ENCODE peak calls at places on chromosomes 13 and 19, in eight cellular contexts. Q, G, X, I, E, H, Z and F are unnamed samples.

GRCh38 chr13:110636701-110637201 is 21.4 kb downstream of the NAXD start:
- DNase-seq in Q (no peak), G (no peak), X (no peak), I (no peak), E (no peak), H (no peak), Z (no peak), F (no peak)

GRCh38 chr19:30360378-30361106 is 11.6 kb upstream of the ZNF536 start:
- DNase-seq in Q (no peak), G (no peak), X (no peak), I (no peak), E (peak), H (no peak), Z (no peak), F (no peak)

GRCh38 chr13:33110713-33111413 is 94.6 kb downstream of the KL start:
- DNase-seq in Q (peak), G (no peak), X (no peak), I (no peak), E (peak), H (no peak), Z (peak), F (no peak)

GRCh38 chr19:46860846-46861690 is at the start of gene ARHGAP35:
- DNase-seq in Q (no peak), G (no peak), X (no peak), I (no peak), E (peak), H (peak), Z (no peak), F (no peak)

GRCh38 chr19:16403151-16403977 is 68.4 kb downstream of the EPS15L1 start:
- DNase-seq in Q (no peak), G (no peak), X (no peak), I (no peak), E (no peak), H (no peak), Z (no peak), F (no peak)

GRCh38 chr19:17944301-17944700 is 11.5 kb downstream of the CCDC124 start:
- DNase-seq in Q (peak), G (no peak), X (peak), I (no peak), E (no peak), H (no peak), Z (peak), F (no peak)

GRCh38 chr19:46648961-46649960 is 11.7 kb downstream of the DACT3 start:
- DNase-seq in Q (no peak), G (no peak), X (no peak), I (no peak), E (no peak), H (no peak), Z (no peak), F (no peak)

GRCh38 chr13:47033216-47033615 is 136.4 kb upstream of the HTR2A start:
- DNase-seq in Q (peak), G (no peak), X (peak), I (no peak), E (no peak), H (no peak), Z (peak), F (no peak)

GRCh38 chr13:52665325-52665724 is 12.7 kb downstream of the SUGT1 start:
- DNase-seq in Q (peak), G (no peak), X (no peak), I (no peak), E (no peak), H (no peak), Z (peak), F (no peak)

GRCh38 chr19:55526216-55527196 is 10.4 kb downstream of the SBK2 start:
- DNase-seq in Q (peak), G (peak), X (no peak), I (peak), E (no peak), H (peak), Z (peak), F (no peak)

GRCh38 chr13:112849500-112849899 is 119.5 kb upstream of the MCF2L start:
- DNase-seq in Q (peak), G (no peak), X (no peak), I (peak), E (no peak), H (no peak), Z (peak), F (no peak)

GRCh38 chr19:768424-768823 is 17.5 kb downstream of the MISP start:
- DNase-seq in Q (peak), G (no peak), X (peak), I (no peak), E (no peak), H (no peak), Z (peak), F (no peak)

GRCh38 chr13:71169125-71169524 is 697.9 kb downstream of the DACH1 start:
- DNase-seq in Q (no peak), G (no peak), X (no peak), I (no peak), E (no peak), H (no peak), Z (no peak), F (no peak)

GRCh38 chr19:35596366-35596999 is 10.5 kb downstream of the PMIS2 start:
- DNase-seq in Q (peak), G (no peak), X (no peak), I (no peak), E (no peak), H (no peak), Z (peak), F (no peak)

GRCh38 chr13:25678398-25678797 is 306.6 kb downstream of the ATP8A2 start:
- DNase-seq in Q (no peak), G (no peak), X (no peak), I (no peak), E (no peak), H (no peak), Z (no peak), F (no peak)

GRCh38 chr13:79435549-79435948 is 29.5 kb upstream of the RBM26 start:
- DNase-seq in Q (peak), G (no peak), X (peak), I (no peak), E (no peak), H (no peak), Z (peak), F (no peak)

GRCh38 chr19:1045247-1045603 is 5.3 kb downstream of the ABCA7 start:
- DNase-seq in Q (peak), G (no peak), X (no peak), I (no peak), E (no peak), H (peak), Z (peak), F (no peak)

GRCh38 chr19:11052391-11052790 is 36.9 kb upstream of the LDLR start:
- DNase-seq in Q (no peak), G (no peak), X (no peak), I (no peak), E (no peak), H (no peak), Z (no peak), F (no peak)

GRCh38 chr13:25662516-25662915 is 290.7 kb downstream of the ATP8A2 start:
- DNase-seq in Q (no peak), G (no peak), X (no peak), I (no peak), E (no peak), H (no peak), Z (no peak), F (no peak)

GRCh38 chr13:31110617-31111016 is 51.1 kb downstream of the HSPH1 start:
- DNase-seq in Q (no peak), G (no peak), X (no peak), I (no peak), E (peak), H (no peak), Z (no peak), F (no peak)

GRCh38 chr19:33047422-33047821 is 17.3 kb downstream of the RHPN2 start:
- DNase-seq in Q (no peak), G (no peak), X (no peak), I (no peak), E (no peak), H (peak), Z (no peak), F (no peak)

GRCh38 chr13:99652901-99653300 is 151.6 kb downstream of the TM9SF2 start:
- DNase-seq in Q (no peak), G (no peak), X (no peak), I (no peak), E (no peak), H (no peak), Z (no peak), F (no peak)

GRCh38 chr19:33241530-33242101 is 16.0 kb upstream of the SLC7A10 start:
- DNase-seq in Q (no peak), G (no peak), X (no peak), I (no peak), E (no peak), H (no peak), Z (peak), F (no peak)

GRCh38 chr19:41310031-41310831 is at the start of gene CCDC97:
- DNase-seq in Q (peak), G (peak), X (no peak), I (peak), E (peak), H (peak), Z (peak), F (no peak)

GRCh38 chr19:12065100-12065538 is 588 bp downstream of the ZNF844 start:
- DNase-seq in Q (peak), G (no peak), X (peak), I (peak), E (peak), H (peak), Z (peak), F (no peak)

GRCh38 chr13:30925429-30925828 is 7.0 kb upstream of the TEX26 start:
- DNase-seq in Q (no peak), G (no peak), X (no peak), I (no peak), E (no peak), H (no peak), Z (no peak), F (no peak)

GRCh38 chr13:47672245-47672975 is 328.7 kb downstream of the SUCLA2 start:
- DNase-seq in Q (peak), G (no peak), X (peak), I (no peak), E (no peak), H (no peak), Z (peak), F (no peak)

GRCh38 chr13:110130431-110130830 is 176.5 kb downstream of the COL4A1 start:
- DNase-seq in Q (no peak), G (no peak), X (no peak), I (no peak), E (no peak), H (no peak), Z (no peak), F (no peak)

GRCh38 chr13:34698953-34699352 is 243.1 kb upstream of the NBEA start:
- DNase-seq in Q (peak), G (no peak), X (no peak), I (no peak), E (no peak), H (no peak), Z (peak), F (no peak)

GRCh38 chr13:95805921-95806320 is 129.0 kb downstream of the DNAJC3 start:
- DNase-seq in Q (no peak), G (no peak), X (no peak), I (no peak), E (no peak), H (no peak), Z (no peak), F (no peak)

GRCh38 chr19:12763100-12763499 is 11.5 kb downstream of the BEST2 start:
- DNase-seq in Q (no peak), G (no peak), X (no peak), I (no peak), E (no peak), H (no peak), Z (no peak), F (no peak)

GRCh38 chr19:56111601-56112312 is 9.3 kb downstream of the ZNF787 start:
- DNase-seq in Q (no peak), G (no peak), X (no peak), I (no peak), E (no peak), H (peak), Z (no peak), F (peak)

GRCh38 chr13:105848494-105848893 is 687.0 kb downstream of the EFNB2 start:
- DNase-seq in Q (no peak), G (no peak), X (no peak), I (no peak), E (no peak), H (no peak), Z (no peak), F (no peak)

GRCh38 chr13:78972561-78972960 is 313.6 kb upstream of the OBI1 start:
- DNase-seq in Q (no peak), G (no peak), X (no peak), I (no peak), E (no peak), H (no peak), Z (no peak), F (no peak)

GRCh38 chr19:1324792-1325567 is 39.3 kb downstream of the EFNA2 start:
- DNase-seq in Q (peak), G (no peak), X (no peak), I (peak), E (peak), H (peak), Z (peak), F (no peak)

GRCh38 chr13:101415358-101416174 is 742 bp downstream of the NALCN start:
- DNase-seq in Q (no peak), G (no peak), X (no peak), I (no peak), E (no peak), H (no peak), Z (no peak), F (no peak)

GRCh38 chr19:52070496-52070895 is 21.9 kb upstream of the ZNF432 start:
- DNase-seq in Q (peak), G (no peak), X (no peak), I (no peak), E (no peak), H (no peak), Z (peak), F (no peak)

GRCh38 chr13:113613789-113614379 is 29.3 kb downstream of the TFDP1 start:
- DNase-seq in Q (no peak), G (no peak), X (no peak), I (no peak), E (no peak), H (no peak), Z (no peak), F (no peak)

GRCh38 chr19:40691421-40692211 is 1.2 kb upstream of the NUMBL start:
- DNase-seq in Q (no peak), G (no peak), X (no peak), I (no peak), E (no peak), H (no peak), Z (peak), F (no peak)